ENCODE peak calls at places on chromosome 6, in seven cellular contexts. S is ovary, V is A549, R is tibial nerve, A is GM12878, M is HCT116, Q is IMR-90. T is an unnamed sample. For H3K4me1, the result is how much of the 10 kb centered on the place peaks cover.

GRCh38 chr6:43979525-43979924 is 147.7 kb downstream of the MRPL14 start:
- DNase-seq in S (no peak), V (no peak), R (no peak), A (no peak), M (no peak), Q (no peak), T (no peak)

GRCh38 chr6:20757761-20758160 is 223.5 kb downstream of the CDKAL1 start:
- DNase-seq in S (no peak), V (no peak), R (no peak), A (no peak), M (no peak), Q (peak), T (no peak)

GRCh38 chr6:159789377-159790148 is at the start of gene TCP1:
- DNase-seq in S (peak), V (peak), R (peak), A (peak), M (peak), Q (peak), T (peak)

GRCh38 chr6:63790334-63790733 is 154.7 kb downstream of the PHF3 start:
- DNase-seq in S (no peak), V (no peak), R (no peak), A (no peak), M (no peak), Q (no peak), T (no peak)

GRCh38 chr6:105981002-105981887 is 104.9 kb upstream of the PRDM1 start:
- DNase-seq in S (peak), V (no peak), R (no peak), A (no peak), M (no peak), Q (no peak), T (no peak)

GRCh38 chr6:148952147-148953041 is 205.6 kb downstream of the UST start:
- DNase-seq in S (no peak), V (no peak), R (no peak), A (no peak), M (no peak), Q (peak), T (no peak)

GRCh38 chr6:4936681-4937041 is 67.2 kb downstream of the RPP40 start:
- DNase-seq in S (no peak), V (peak), R (peak), A (no peak), M (no peak), Q (peak), T (no peak)

GRCh38 chr6:157145656-157146285 is 177.5 kb downstream of the TMEM242 start:
- DNase-seq in S (no peak), V (no peak), R (no peak), A (no peak), M (no peak), Q (peak), T (no peak)

GRCh38 chr6:44010411-44011349 is 116.6 kb downstream of the MRPL14 start:
- DNase-seq in S (no peak), V (peak), R (no peak), A (no peak), M (peak), Q (peak), T (peak)

DNA sequence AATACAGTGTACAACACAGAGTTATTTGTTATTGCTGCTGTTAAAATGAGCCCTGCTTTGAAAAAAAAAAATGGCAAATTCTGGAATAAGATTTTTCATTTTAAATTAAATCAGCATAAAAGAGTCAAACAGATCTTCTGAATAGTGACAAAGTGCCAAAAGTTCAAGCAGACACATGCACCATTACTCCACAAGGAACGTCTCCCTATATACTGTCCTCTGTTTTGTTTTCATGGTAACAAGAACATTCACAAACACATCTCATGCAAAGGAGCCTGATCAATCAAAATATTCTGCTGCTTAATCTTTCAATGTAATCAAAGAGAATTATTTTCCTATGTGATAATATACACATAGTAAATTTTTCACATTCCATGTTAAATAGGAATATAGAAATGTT is 2.7 kb downstream of the HIVEP2 start:
- DNase-seq in S (no peak), V (no peak), R (no peak), A (no peak), M (no peak), Q (no peak), T (no peak)
- H3K4me1 ChIP-seq in S (under half), V (under half), R (under half), A (under half), M (under half), Q (under half), T (under half)

DNA sequence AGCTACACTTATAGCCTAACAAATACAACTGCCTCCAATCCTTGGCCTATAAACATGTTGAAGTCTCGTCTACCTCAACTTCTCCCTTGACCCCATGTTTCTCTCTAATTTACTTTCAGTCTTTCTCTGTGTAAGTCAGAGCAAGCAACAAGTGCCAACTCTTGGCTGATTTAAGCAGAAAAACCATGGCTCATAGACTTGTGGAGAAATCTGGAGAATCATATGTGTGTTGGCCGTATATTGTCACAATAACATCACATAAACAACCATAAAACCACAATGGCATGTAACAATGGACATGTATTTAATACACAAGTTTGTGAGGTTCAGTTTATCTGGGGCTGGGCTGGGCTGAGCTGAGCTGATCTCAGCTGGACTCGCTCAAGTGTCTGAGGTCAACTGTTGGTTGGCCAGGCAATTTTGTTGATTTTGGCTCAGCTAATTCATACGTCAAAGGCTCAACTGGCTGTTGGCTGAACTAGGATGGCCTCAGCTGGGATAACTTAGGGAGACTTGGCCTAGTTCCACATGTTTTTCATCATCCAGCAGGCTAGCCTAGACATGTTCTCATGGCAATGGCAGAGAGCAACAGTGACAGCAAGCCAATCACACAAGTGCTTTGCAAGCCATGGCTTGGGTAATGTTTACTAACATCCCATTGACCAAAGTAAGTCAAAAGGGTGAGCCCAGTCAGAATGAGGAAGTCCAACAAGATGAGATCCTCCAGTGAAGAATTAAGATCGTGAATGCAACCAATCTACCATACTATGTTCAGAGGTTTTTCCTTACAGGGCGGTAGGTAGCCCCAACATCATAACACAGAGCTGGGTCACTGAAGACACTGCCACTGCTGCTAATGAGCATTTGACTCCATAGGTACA is 12.9 kb upstream of the TBC1D22B start:
- DNase-seq in S (peak), V (no peak), R (peak), A (no peak), M (no peak), Q (peak), T (peak)
- TF ChIP-seq POLR2A in S (no peak), V (no peak), R (no peak), A (no peak), M (no peak), Q (peak), T (peak)

GRCh38 chr6:129748212-129748900 is 38.4 kb upstream of the ARHGAP18 start:
- DNase-seq in S (no peak), V (no peak), R (peak), A (peak), M (peak), Q (peak), T (peak)

GRCh38 chr6:129750390-129750789 is 40.4 kb upstream of the ARHGAP18 start:
- DNase-seq in S (no peak), V (no peak), R (no peak), A (no peak), M (no peak), Q (no peak), T (no peak)

GRCh38 chr6:129748901-129749748 is 39.1 kb upstream of the ARHGAP18 start:
- DNase-seq in S (no peak), V (no peak), R (no peak), A (no peak), M (peak), Q (peak), T (no peak)

GRCh38 chr6:129749749-129750120 is 39.8 kb upstream of the ARHGAP18 start:
- DNase-seq in S (no peak), V (no peak), R (peak), A (peak), M (peak), Q (peak), T (no peak)

DNA sequence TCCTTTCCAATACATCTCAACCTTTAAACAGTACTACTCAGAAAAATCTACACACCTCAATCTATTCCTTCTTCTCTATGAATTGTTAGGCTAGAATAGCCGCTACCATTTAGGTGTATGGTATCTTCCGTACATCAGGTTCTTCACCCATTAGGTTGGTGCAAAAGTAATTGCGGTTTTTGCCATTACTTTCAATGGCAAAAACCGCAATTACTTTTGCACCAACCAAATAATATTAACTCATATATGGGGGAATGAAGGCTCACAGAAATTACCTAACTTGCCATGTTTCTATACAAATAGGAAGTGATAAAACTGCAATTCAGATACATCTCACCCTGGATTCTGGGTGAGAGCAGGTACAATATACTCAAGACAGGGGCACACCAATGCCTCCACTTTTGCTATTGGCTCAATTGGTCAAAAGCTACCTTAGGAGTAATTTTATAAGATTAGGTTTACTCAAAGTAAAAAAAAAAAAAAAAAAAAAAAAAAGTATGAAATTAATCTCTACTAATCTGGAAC is 37.7 kb upstream of the ARHGAP18 start:
- DNase-seq in S (no peak), V (no peak), R (no peak), A (no peak), M (no peak), Q (no peak), T (no peak)
- H3K4me1 ChIP-seq in S (under half), V (under half), R (under half), A (under half), M (half or more), Q (under half), T (under half)

GRCh38 chr6:3356056-3356823 is 97.5 kb downstream of the PSMG4 start:
- DNase-seq in S (peak), V (peak), R (peak), A (peak), M (peak), Q (peak), T (peak)
- TF ChIP-seq POLR2A in S (no peak), V (no peak), R (peak), A (peak), M (no peak), Q (no peak), T (no peak)

DNA sequence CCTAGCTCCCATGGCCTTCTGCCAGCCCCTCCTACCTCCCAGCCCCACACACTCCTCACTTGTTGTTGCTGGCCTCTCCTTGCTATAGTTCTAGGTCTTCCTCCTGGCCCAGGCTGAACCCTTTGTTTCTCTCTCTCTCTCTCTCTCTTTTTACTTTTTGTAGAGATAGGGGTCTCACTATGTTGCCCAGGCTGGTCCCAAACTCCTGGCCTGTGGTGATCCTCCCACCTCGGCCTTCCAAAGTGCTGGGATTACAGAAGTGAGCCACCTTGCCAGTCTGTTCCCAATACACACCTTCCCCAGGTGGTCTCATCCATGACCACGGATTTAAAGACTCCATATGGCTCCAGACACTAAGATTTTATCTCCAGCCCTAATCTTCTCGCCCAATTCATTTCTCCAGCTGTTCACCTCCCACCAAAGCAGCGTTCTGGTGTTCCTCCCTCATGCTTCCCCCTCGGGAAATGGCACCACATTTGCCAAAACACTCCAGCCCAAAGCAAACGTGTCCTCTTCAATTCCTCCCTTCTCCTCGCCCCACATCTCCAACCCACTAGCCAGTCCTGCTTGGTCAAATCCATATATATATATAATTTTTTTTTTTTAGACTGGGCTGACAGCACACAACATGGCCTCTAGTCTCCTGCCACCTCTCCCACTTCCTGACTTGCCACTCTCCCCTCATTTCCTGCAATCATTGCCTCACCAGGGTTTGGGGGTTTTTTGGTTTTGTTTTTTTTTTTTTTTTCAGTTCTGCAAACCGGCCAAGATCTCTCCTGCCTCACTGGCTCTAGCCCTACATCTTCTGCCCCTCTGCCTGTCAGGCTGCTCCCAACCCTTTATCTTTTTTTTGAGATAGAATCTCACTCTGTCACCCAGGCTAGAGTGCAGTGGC is 104.4 kb downstream of the NCR2 start:
- DNase-seq in S (no peak), V (no peak), R (no peak), A (peak), M (no peak), Q (no peak), T (no peak)
- H3K4me1 ChIP-seq in S (under half), V (under half), R (under half), A (under half), M (under half), Q (under half), T (under half)

DNA sequence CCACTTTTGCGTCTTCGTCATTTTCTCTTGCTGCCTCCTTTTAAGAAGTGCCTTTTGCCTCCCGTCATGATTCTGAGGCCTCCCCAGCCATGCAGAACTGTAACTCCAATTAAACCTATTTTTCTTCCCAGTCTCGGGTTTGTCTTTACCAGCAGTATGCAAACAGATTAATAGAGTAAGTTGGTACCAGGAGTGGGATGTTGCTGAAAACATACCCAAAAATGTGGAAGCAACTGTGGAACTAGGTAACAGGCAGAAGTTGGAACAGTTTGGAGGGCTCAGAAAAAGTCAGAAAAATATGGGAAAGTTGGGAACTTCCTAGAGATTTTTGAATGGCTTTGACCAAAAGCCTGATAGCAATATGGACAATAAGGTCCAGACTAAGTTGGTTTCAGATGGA is 309.2 kb downstream of the MEI4 start:
- DNase-seq in S (no peak), V (no peak), R (no peak), A (no peak), M (no peak), Q (no peak), T (no peak)
- TF ChIP-seq POLR2A in S (no peak), V (no peak), R (no peak), A (no peak), M (no peak), Q (no peak), T (no peak)

GRCh38 chr6:154430494-154430919 is 73.9 kb upstream of the IPCEF1 start:
- DNase-seq in S (no peak), V (no peak), R (no peak), A (no peak), M (no peak), Q (no peak), T (no peak)
- H3K4me1 ChIP-seq in S (under half), V (under half), R (under half), A (under half), M (under half), Q (under half), T (under half)

GRCh38 chr6:130367767-130368166 is 1.9 kb downstream of the TMEM200A start:
- DNase-seq in S (no peak), V (no peak), R (no peak), A (no peak), M (no peak), Q (no peak), T (no peak)

GRCh38 chr6:130369821-130370220 is 4.0 kb downstream of the TMEM200A start:
- DNase-seq in S (no peak), V (no peak), R (no peak), A (peak), M (no peak), Q (no peak), T (no peak)

GRCh38 chr6:130364224-130364780 is 1.5 kb upstream of the TMEM200A start:
- DNase-seq in S (no peak), V (no peak), R (no peak), A (no peak), M (no peak), Q (no peak), T (no peak)

GRCh38 chr6:130365166-130366010 is 429 bp upstream of the TMEM200A start:
- DNase-seq in S (peak), V (peak), R (peak), A (no peak), M (peak), Q (peak), T (no peak)

DNA sequence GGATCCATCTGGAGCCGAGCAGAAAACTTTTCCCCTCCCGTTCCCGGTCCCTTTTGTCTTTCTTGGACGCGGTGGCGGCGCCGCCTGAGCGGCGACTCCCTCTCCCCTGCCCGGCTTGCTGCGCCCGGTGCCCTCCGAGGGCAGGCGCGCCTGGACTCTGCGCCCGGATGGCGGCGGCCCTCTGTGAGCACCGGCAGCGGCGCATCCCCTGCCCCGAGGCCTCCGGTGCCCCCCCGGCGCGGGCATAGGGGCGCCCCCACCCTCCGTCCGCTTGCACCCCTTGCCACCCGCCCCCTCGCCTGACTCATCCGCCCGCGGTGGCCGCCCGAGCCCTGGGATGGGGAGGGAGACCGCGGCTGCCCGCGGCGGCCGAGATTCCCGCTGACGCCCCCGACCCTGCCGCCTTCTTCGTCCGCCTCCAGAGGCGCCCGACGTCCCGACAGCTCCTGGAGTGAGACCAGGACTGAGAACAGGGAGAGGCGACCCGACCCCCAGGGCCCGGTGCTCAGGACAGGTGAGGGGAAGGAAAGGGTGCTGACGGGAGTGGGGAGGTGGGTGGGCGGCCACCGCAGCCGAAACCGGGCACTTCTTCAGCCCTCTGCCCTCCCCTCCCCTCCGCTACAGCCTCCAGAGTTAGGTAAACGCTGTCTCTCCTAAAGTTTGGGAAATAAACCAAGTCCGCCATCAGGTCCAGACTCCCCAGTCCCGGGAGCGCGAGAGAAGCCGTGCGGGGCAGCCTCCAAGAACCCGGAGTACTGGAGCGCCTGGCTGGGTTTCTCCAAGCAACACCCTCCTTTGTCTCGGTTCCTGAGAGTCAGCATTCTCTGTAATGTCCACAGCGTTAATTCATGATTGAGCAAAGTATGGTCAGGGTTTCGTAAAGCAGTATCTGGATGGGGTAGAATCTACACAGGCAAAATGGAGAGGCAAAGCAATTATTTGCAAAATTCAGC is at the start of gene TMEM200A:
- DNase-seq in S (peak), V (peak), R (peak), A (no peak), M (no peak), Q (peak), T (peak)
- TF ChIP-seq POLR2A in S (peak), V (no peak), R (no peak), A (no peak), M (no peak), Q (peak), T (no peak)

DNA sequence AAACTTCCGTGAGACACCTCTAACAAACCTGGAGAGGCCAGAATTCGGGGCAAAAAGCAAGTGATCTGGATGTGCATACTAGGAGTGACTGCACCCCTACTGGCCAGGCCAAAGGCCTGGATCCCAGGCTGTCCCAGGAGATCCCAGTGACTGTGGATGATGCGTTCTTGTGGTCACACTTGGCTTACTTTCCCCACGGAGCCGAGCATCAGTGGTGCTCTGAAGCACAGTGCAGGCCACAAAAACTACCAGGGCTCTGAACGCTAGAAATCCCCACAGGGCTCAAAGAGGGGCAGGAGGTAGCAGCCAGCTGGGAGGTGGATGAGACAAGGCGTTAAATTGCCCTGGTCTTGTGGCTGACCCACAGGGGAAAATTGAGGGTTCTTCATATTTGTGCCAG is 7.1 kb downstream of the TRIM26 start:
- DNase-seq in S (no peak), V (no peak), R (no peak), A (no peak), M (no peak), Q (peak), T (no peak)
- H3K4me1 ChIP-seq in S (under half), V (half or more), R (under half), A (half or more), M (under half), Q (under half), T (under half)

T was measured in gastrocnemius medialis.